ENCODE peak calls at places on chromosomes 3 and 15, in nine cellular contexts. W is T-helper 22 cell; E is NCI-H1092 treated with DMSO at 0.1 percent for 48 hours; B is activated naive CD8-positive, alpha-beta T cell treated with anti-CD3 and anti-CD28 coated beads for 36 hours; M is NCI-H2171; R is midbrain; C is GM03348; T is RWPE1; O is posterior vena cava. G is an unnamed sample.

GRCh38 chr15:50883903-50884302 is 24.6 kb upstream of the AP4E1 start:
- DNase-seq in R (no peak), T (peak), M (no peak), E (no peak), W (no peak), C (peak), O (no peak), B (peak), G (no peak)

GRCh38 chr3:49238274-49239127 is 38.5 kb downstream of the C3orf62 start:
- DNase-seq in E (no peak), M (no peak), B (no peak), W (no peak), O (no peak), R (peak), C (no peak), T (peak), G (no peak)

GRCh38 chr3:187822402-187822801 is 77.1 kb upstream of the BCL6 start:
- DNase-seq in R (no peak), C (no peak), T (no peak), E (no peak), O (no peak), W (no peak), M (no peak), B (no peak), G (no peak)

GRCh38 chr15:32993285-32993684 is 201.2 kb downstream of the FMN1 start:
- DNase-seq in C (peak), O (no peak), R (no peak), W (no peak), M (no peak), B (no peak), E (no peak), T (no peak), G (peak)

GRCh38 chr3:113063126-113063894 is 72.5 kb downstream of the GTPBP8 start:
- DNase-seq in M (no peak), T (peak), W (no peak), B (no peak), E (no peak), C (no peak), O (no peak), R (no peak), G (no peak)

GRCh38 chr15:80433836-80434235 is 29.7 kb downstream of the ARNT2 start:
- DNase-seq in W (no peak), T (no peak), M (no peak), R (no peak), C (no peak), O (no peak), B (no peak), E (no peak), G (no peak)

GRCh38 chr3:146124141-146124801 is 36.7 kb downstream of the PLOD2 start:
- DNase-seq in M (peak), E (no peak), O (no peak), W (no peak), B (no peak), C (no peak), R (no peak), T (no peak), G (no peak)

GRCh38 chr15:34719051-34719882 is 35.5 kb downstream of the GJD2 start:
- DNase-seq in W (no peak), B (no peak), T (no peak), C (no peak), E (no peak), R (no peak), M (no peak), O (no peak), G (no peak)

GRCh38 chr3:12818773-12819172 is 22.3 kb downstream of the CAND2 start:
- DNase-seq in W (no peak), M (no peak), C (no peak), R (no peak), B (no peak), O (no peak), E (no peak), T (no peak), G (no peak)

GRCh38 chr3:153830552-153830951 is 290.6 kb upstream of the ARHGEF26 start:
- DNase-seq in C (no peak), R (no peak), W (no peak), B (no peak), O (no peak), T (no peak), M (no peak), E (peak), G (no peak)

GRCh38 chr3:50134367-50134766 is 20.8 kb upstream of the SEMA3F start:
- DNase-seq in B (no peak), W (no peak), T (no peak), E (no peak), O (no peak), R (no peak), M (no peak), C (no peak), G (no peak)

GRCh38 chr15:96345560-96346389 is 15.3 kb downstream of the NR2F2 start:
- DNase-seq in E (peak), T (peak), C (peak), R (peak), W (no peak), M (no peak), O (peak), B (no peak), G (peak)

GRCh38 chr3:108051005-108051404 is 39.8 kb downstream of the CD47 start:
- DNase-seq in R (no peak), O (no peak), T (peak), C (no peak), W (no peak), B (no peak), M (no peak), E (no peak), G (no peak)

GRCh38 chr15:60905587-60905986 is 323.5 kb downstream of the RORA start:
- DNase-seq in M (no peak), B (no peak), R (no peak), T (no peak), E (no peak), W (no peak), C (no peak), O (no peak), G (no peak)

GRCh38 chr15:55549305-55549704 is 38.8 kb downstream of the PYGO1 start:
- DNase-seq in R (no peak), C (no peak), O (no peak), B (no peak), M (no peak), E (no peak), W (no peak), T (no peak), G (no peak)

GRCh38 chr15:64216722-64217428 is 54.1 kb upstream of the PPIB start:
- DNase-seq in C (peak), B (no peak), R (no peak), O (no peak), M (no peak), W (no peak), T (no peak), E (peak), G (peak)

G was measured in NCI-H748 treated with DMSO at 0.1 percent for 48 hours.